ENCODE peak calls at places on chromosomes 7 and 10, in ten cellular contexts. T is ovary, A is mucosa of descending colon, L is mesothelial cell of epicardium, J is GM06990, Y is astrocyte of the spinal cord, Q is OCI-LY7, Z is A549, V is AG04450, I is left ventricle myocardium inferior. H is an unnamed sample.
A peak's percentile ranks its signal among the peaks of the same experiment; 100 is the strongest.

GRCh38 chr7:154440656-154441055 is 388.5 kb downstream of the DPP6 start:
- DNase-seq in T (no peak), A (no peak), L (no peak), J (no peak), Y (no peak), Q (no peak), Z (no peak), V (no peak), I (no peak), H (no peak)

GRCh38 chr10:89837173-89838001 is 136.0 kb downstream of the KIF20B start:
- DNase-seq in T (peak; percentile 41), A (peak; percentile 69), L (no peak), J (peak; percentile 61), Y (peak; percentile 24), Q (no peak), Z (no peak), V (no peak), I (peak; percentile 26), H (no peak)

GRCh38 chr7:55065511-55066229 is 46.9 kb downstream of the EGFR start:
- DNase-seq in T (no peak), A (no peak), L (no peak), J (no peak), Y (peak; percentile 92), Q (no peak), Z (peak; percentile 84), V (peak; percentile 79), I (no peak), H (no peak)

GRCh38 chr10:64038097-64038496 is 516.9 kb downstream of the REEP3 start:
- DNase-seq in T (no peak), A (no peak), L (no peak), J (no peak), Y (no peak), Q (no peak), Z (no peak), V (no peak), I (no peak), H (no peak)

GRCh38 chr10:130425169-130425568 is 289.0 kb downstream of the GLRX3 start:
- DNase-seq in T (no peak), A (no peak), L (no peak), J (no peak), Y (no peak), Q (no peak), Z (no peak), V (no peak), I (no peak), H (no peak)

GRCh38 chr10:129020621-129021020 is 446.4 kb upstream of the MGMT start:
- DNase-seq in T (no peak), A (no peak), L (no peak), J (no peak), Y (no peak), Q (no peak), Z (no peak), V (no peak), I (no peak), H (no peak)

GRCh38 chr10:125144209-125144608 is 16.2 kb downstream of the CTBP2 start:
- DNase-seq in T (no peak), A (no peak), L (no peak), J (no peak), Y (no peak), Q (no peak), Z (no peak), V (no peak), I (no peak), H (no peak)

GRCh38 chr10:117374506-117375359 is 507 bp downstream of the PDZD8 start:
- DNase-seq in T (no peak), A (peak; percentile 75), L (no peak), J (peak; percentile 65), Y (peak; percentile 44), Q (peak; percentile 67), Z (peak; percentile 33), V (no peak), I (peak; percentile 55), H (peak; percentile 53)

GRCh38 chr7:43537765-43538403 is 45.0 kb upstream of the STK17A start:
- DNase-seq in T (no peak), A (no peak), L (no peak), J (no peak), Y (peak; percentile 29), Q (no peak), Z (no peak), V (no peak), I (no peak), H (no peak)

GRCh38 chr10:128218161-128218560 is 91.9 kb upstream of the MKI67 start:
- DNase-seq in T (no peak), A (no peak), L (no peak), J (no peak), Y (no peak), Q (no peak), Z (no peak), V (no peak), I (no peak), H (no peak)

GRCh38 chr10:77111611-77112550 is 525.7 kb downstream of the KCNMA1 start:
- DNase-seq in T (no peak), A (no peak), L (no peak), J (no peak), Y (peak; percentile 88), Q (peak; percentile 33), Z (peak; percentile 76), V (peak; percentile 66), I (no peak), H (no peak)

GRCh38 chr10:79435271-79436065 is 10.0 kb downstream of the ZCCHC24 start:
- DNase-seq in T (peak; percentile 75), A (no peak), L (no peak), J (no peak), Y (no peak), Q (no peak), Z (no peak), V (no peak), I (peak; percentile 52), H (no peak)

GRCh38 chr10:6617319-6618076 is 37.4 kb upstream of the PRKCQ start:
- DNase-seq in T (no peak), A (no peak), L (no peak), J (no peak), Y (no peak), Q (no peak), Z (no peak), V (no peak), I (no peak), H (no peak)

GRCh38 chr7:123881300-123881699 is 36.3 kb downstream of the HYAL4 start:
- DNase-seq in T (no peak), A (no peak), L (no peak), J (no peak), Y (no peak), Q (no peak), Z (no peak), V (no peak), I (no peak), H (no peak)

GRCh38 chr7:82481499-82482097 is 38.0 kb upstream of the CACNA2D1 start:
- DNase-seq in T (no peak), A (no peak), L (no peak), J (no peak), Y (peak; percentile 46), Q (peak; percentile 13), Z (peak; percentile 31), V (no peak), I (no peak), H (no peak)

DNA sequence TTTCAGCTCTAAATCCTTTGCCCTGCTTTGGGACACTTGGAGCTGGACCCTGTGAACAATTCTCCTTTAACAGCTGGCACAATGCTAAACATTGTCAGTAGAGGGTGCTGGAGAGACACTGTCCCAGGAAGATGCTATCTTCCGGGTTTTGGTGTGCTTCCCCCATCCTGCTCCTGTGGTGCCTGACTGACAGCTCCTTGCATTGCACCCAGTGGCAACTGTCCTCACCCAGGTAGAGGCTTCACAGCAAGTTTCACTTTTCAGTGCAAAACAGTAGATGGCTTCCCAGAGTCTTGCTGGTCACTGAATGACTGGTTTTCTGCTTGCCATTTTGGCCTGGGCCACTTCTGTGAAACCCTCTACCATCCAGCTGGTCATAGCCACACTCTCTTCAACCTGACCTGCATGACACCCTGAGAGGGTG is 77.3 kb downstream of the CDC14C start:
- DNase-seq in T (no peak), A (no peak), L (no peak), J (peak; percentile 2), Y (no peak), Q (peak; percentile 83), Z (peak; percentile 45), V (no peak), I (no peak), H (no peak)
- TF ChIP-seq CTCF in T (no peak), A (no peak), L (peak; percentile 34), J (peak; percentile 86), Y (peak; percentile 45), Q (peak; percentile 89), Z (peak; percentile 24), V (no peak), I (peak; percentile 66), H (peak; percentile 55)

GRCh38 chr7:122638459-122638858 is 60.5 kb downstream of the RNF133 start:
- DNase-seq in T (no peak), A (no peak), L (no peak), J (no peak), Y (no peak), Q (no peak), Z (no peak), V (no peak), I (no peak), H (no peak)
- TF ChIP-seq CTCF in T (no peak), A (no peak), L (no peak), J (no peak), Y (no peak), Q (no peak), Z (no peak), V (no peak), I (no peak), H (no peak)

DNA sequence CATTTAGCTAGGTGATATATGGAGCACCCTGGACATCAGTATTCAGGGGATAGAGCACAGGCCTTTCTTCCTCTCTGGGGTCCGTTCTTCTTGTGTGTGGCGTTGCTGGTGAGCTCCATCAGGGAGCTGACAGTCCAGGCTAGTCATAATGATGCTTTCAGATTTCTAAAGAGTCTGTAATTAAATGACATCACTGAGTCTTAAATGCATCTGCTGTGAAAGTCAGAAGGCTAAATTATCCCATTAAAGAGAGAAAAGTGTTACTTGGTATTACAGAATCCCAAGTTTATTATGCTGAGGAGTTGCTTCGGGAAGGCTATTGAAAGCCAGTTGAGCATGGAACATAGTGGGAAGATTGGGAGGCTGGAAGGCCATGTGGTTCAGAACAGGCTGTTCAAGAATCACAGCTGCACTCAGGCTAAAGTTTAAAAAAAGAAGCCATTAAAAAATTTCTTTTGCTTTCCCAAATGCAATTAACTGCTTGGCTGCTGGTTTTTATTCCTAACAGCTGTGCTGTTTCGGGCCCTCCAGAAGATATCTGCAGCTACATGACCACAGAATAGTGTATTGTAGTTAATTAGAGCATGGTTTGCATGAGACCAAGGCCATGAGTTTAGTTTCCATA is 342.6 kb upstream of the LRGUK start:
- DNase-seq in T (no peak), A (no peak), L (no peak), J (no peak), Y (no peak), Q (no peak), Z (no peak), V (no peak), I (no peak), H (no peak)
- TF ChIP-seq CTCF in T (no peak), A (no peak), L (no peak), J (no peak), Y (no peak), Q (no peak), Z (no peak), V (no peak), I (no peak), H (no peak)

GRCh38 chr10:68572151-68572550 is 12.0 kb downstream of the TET1 start:
- DNase-seq in T (no peak), A (no peak), L (no peak), J (no peak), Y (no peak), Q (no peak), Z (no peak), V (no peak), I (no peak), H (no peak)

GRCh38 chr10:68578945-68579344 is 18.8 kb downstream of the TET1 start:
- DNase-seq in T (no peak), A (no peak), L (no peak), J (no peak), Y (no peak), Q (no peak), Z (no peak), V (no peak), I (no peak), H (no peak)

GRCh38 chr10:68576118-68576517 is 16.0 kb downstream of the TET1 start:
- DNase-seq in T (no peak), A (no peak), L (no peak), J (no peak), Y (no peak), Q (no peak), Z (no peak), V (no peak), I (no peak), H (no peak)
- TF ChIP-seq CTCF in T (no peak), A (no peak), L (peak; percentile 18), J (no peak), Y (no peak), Q (peak; percentile 30), Z (no peak), V (no peak), I (no peak), H (no peak)

H was measured in CD14-positive monocyte.